ENCODE peak calls at places on chromosomes 6 and 20, in nine cellular contexts. B, K, G, X, I, R, M, W and D are unnamed samples.

GRCh38 chr6:143188292-143188691 is 127.6 kb downstream of the AIG1 start:
- DNase-seq in B (no peak), K (no peak), G (no peak), X (no peak), I (no peak), R (no peak), M (no peak), W (no peak), D (no peak)

GRCh38 chr6:5626727-5627426 is 365.6 kb downstream of the FARS2 start:
- DNase-seq in B (no peak), K (no peak), G (peak; percentile 51), X (no peak), I (no peak), R (no peak), M (no peak), W (no peak), D (no peak)

GRCh38 chr6:3244003-3244831 is 14.5 kb upstream of the PSMG4 start:
- DNase-seq in B (no peak), K (no peak), G (no peak), X (no peak), I (no peak), R (no peak), M (no peak), W (no peak), D (no peak)

GRCh38 chr6:106099235-106099537 is 13.1 kb downstream of the PRDM1 start:
- DNase-seq in B (no peak), K (no peak), G (no peak), X (no peak), I (no peak), R (no peak), M (no peak), W (no peak), D (no peak)

GRCh38 chr6:157020398-157021266 is 243.5 kb downstream of the ARID1B start:
- DNase-seq in B (peak; percentile 69), K (peak; percentile 52), G (peak; percentile 86), X (peak; percentile 79), I (no peak), R (no peak), M (peak; percentile 67), W (no peak), D (peak; percentile 31)

GRCh38 chr20:61454053-61454452 is 202.0 kb downstream of the CDH4 start:
- DNase-seq in B (no peak), K (no peak), G (no peak), X (no peak), I (no peak), R (no peak), M (no peak), W (no peak), D (no peak)

GRCh38 chr6:131033631-131034030 is 29.4 kb downstream of the EPB41L2 start:
- DNase-seq in B (no peak), K (no peak), G (no peak), X (no peak), I (no peak), R (no peak), M (no peak), W (no peak), D (no peak)

GRCh38 chr6:143806282-143807102 is 36.6 kb upstream of the LTV1 start:
- DNase-seq in B (no peak), K (no peak), G (peak; percentile 17), X (no peak), I (no peak), R (no peak), M (peak; percentile 74), W (peak; percentile 74), D (no peak)

GRCh38 chr20:62045529-62046277 is 20.0 kb downstream of the TAF4 start:
- DNase-seq in B (no peak), K (no peak), G (no peak), X (no peak), I (no peak), R (no peak), M (no peak), W (no peak), D (no peak)

GRCh38 chr6:4459032-4459431 is 317.2 kb upstream of the CDYL start:
- DNase-seq in B (peak; percentile 7), K (no peak), G (no peak), X (no peak), I (no peak), R (no peak), M (peak; percentile 94), W (peak; percentile 72), D (peak; percentile 28)

GRCh38 chr6:139371421-139372253 is 2.8 kb downstream of the CITED2 start:
- DNase-seq in B (no peak), K (no peak), G (no peak), X (no peak), I (no peak), R (no peak), M (peak; percentile 41), W (no peak), D (no peak)

GRCh38 chr6:28933069-28933468 is 9.3 kb upstream of the TRIM27 start:
- DNase-seq in B (no peak), K (no peak), G (no peak), X (no peak), I (no peak), R (no peak), M (no peak), W (no peak), D (no peak)

GRCh38 chr20:48015943-48016723 is 230.9 kb upstream of the SULF2 start:
- DNase-seq in B (no peak), K (no peak), G (no peak), X (no peak), I (no peak), R (no peak), M (peak; percentile 96), W (peak; percentile 60), D (no peak)

GRCh38 chr6:15152720-15153119 is 93.1 kb upstream of the JARID2 start:
- DNase-seq in B (no peak), K (no peak), G (no peak), X (no peak), I (no peak), R (no peak), M (no peak), W (no peak), D (no peak)

GRCh38 chr6:137707590-137708360 is 159.3 kb upstream of the TNFAIP3 start:
- DNase-seq in B (peak; percentile 91), K (peak; percentile 68), G (peak; percentile 59), X (no peak), I (peak; percentile 96), R (peak; percentile 73), M (peak; percentile 91), W (no peak), D (peak; percentile 32)

GRCh38 chr20:61441537-61441936 is 189.5 kb downstream of the CDH4 start:
- DNase-seq in B (no peak), K (no peak), G (no peak), X (no peak), I (no peak), R (no peak), M (no peak), W (no peak), D (no peak)

GRCh38 chr6:139659196-139659595 is 284.7 kb upstream of the CITED2 start:
- DNase-seq in B (no peak), K (no peak), G (no peak), X (no peak), I (no peak), R (no peak), M (no peak), W (no peak), D (no peak)